ENCODE peak calls at places on chromosomes 13 and 19, in six cellular contexts. One of them, this sample, is unnamed.

GRCh38 chr13:83672611-83673010 is 209.7 kb downstream of the SLITRK1 start:
- DNase-seq in lower lobe of right lung: no peak
- DNase-seq in astrocyte of the spinal cord: no peak
- DNase-seq in cardiac fibroblast: no peak
- DNase-seq in Panc1: no peak
- DNase-seq in pancreas: no peak
- DNase-seq in this sample: no peak

GRCh38 chr13:50410921-50411712 is 395.9 kb downstream of the KCNRG start:
- DNase-seq in lower lobe of right lung: no peak
- DNase-seq in astrocyte of the spinal cord: peak
- DNase-seq in cardiac fibroblast: peak
- DNase-seq in Panc1: peak
- DNase-seq in pancreas: no peak
- DNase-seq in this sample: no peak

GRCh38 chr19:11551603-11552235 is 7.3 kb downstream of the ELOF1 start:
- DNase-seq in lower lobe of right lung: no peak
- DNase-seq in astrocyte of the spinal cord: no peak
- DNase-seq in cardiac fibroblast: no peak
- DNase-seq in Panc1: no peak
- DNase-seq in pancreas: no peak
- DNase-seq in this sample: no peak

GRCh38 chr13:91135949-91136348 is 211.5 kb upstream of the MIR17HG start:
- DNase-seq in lower lobe of right lung: no peak
- DNase-seq in astrocyte of the spinal cord: no peak
- DNase-seq in cardiac fibroblast: no peak
- DNase-seq in Panc1: no peak
- DNase-seq in pancreas: no peak
- DNase-seq in this sample: no peak

GRCh38 chr13:93244141-93244917 is 17.7 kb downstream of the GPC6 start:
- DNase-seq in lower lobe of right lung: no peak
- DNase-seq in astrocyte of the spinal cord: peak
- DNase-seq in cardiac fibroblast: peak
- DNase-seq in Panc1: no peak
- DNase-seq in pancreas: no peak
- DNase-seq in this sample: no peak

GRCh38 chr13:33323766-33324525 is 38.4 kb upstream of the STARD13 start:
- DNase-seq in lower lobe of right lung: no peak
- DNase-seq in astrocyte of the spinal cord: no peak
- DNase-seq in cardiac fibroblast: peak
- DNase-seq in Panc1: no peak
- DNase-seq in pancreas: no peak
- DNase-seq in this sample: no peak

GRCh38 chr19:51372649-51373504 is at the start of gene NKG7:
- DNase-seq in lower lobe of right lung: no peak
- DNase-seq in astrocyte of the spinal cord: no peak
- DNase-seq in cardiac fibroblast: no peak
- DNase-seq in Panc1: no peak
- DNase-seq in pancreas: no peak
- DNase-seq in this sample: peak

GRCh38 chr13:38582133-38582532 is 104.7 kb upstream of the FREM2 start:
- DNase-seq in lower lobe of right lung: no peak
- DNase-seq in astrocyte of the spinal cord: peak
- DNase-seq in cardiac fibroblast: peak
- DNase-seq in Panc1: peak
- DNase-seq in pancreas: no peak
- DNase-seq in this sample: peak

GRCh38 chr13:33793726-33794125 is 24.2 kb upstream of the RFC3 start:
- DNase-seq in lower lobe of right lung: no peak
- DNase-seq in astrocyte of the spinal cord: no peak
- DNase-seq in cardiac fibroblast: no peak
- DNase-seq in Panc1: no peak
- DNase-seq in pancreas: no peak
- DNase-seq in this sample: no peak

GRCh38 chr13:73835138-73835721 is 299.0 kb downstream of the KLF12 start:
- DNase-seq in lower lobe of right lung: no peak
- DNase-seq in astrocyte of the spinal cord: peak
- DNase-seq in cardiac fibroblast: peak
- DNase-seq in Panc1: no peak
- DNase-seq in pancreas: no peak
- DNase-seq in this sample: no peak

GRCh38 chr19:16605552-16605951 is 22.5 kb downstream of the MED26 start:
- DNase-seq in lower lobe of right lung: no peak
- DNase-seq in astrocyte of the spinal cord: no peak
- DNase-seq in cardiac fibroblast: no peak
- DNase-seq in Panc1: no peak
- DNase-seq in pancreas: no peak
- DNase-seq in this sample: no peak

GRCh38 chr19:38964738-38965137 is 10.8 kb downstream of the FBXO17 start:
- DNase-seq in lower lobe of right lung: no peak
- DNase-seq in astrocyte of the spinal cord: no peak
- DNase-seq in cardiac fibroblast: no peak
- DNase-seq in Panc1: no peak
- DNase-seq in pancreas: no peak
- DNase-seq in this sample: no peak

GRCh38 chr19:6227941-6228325 is 51.8 kb downstream of the MLLT1 start:
- DNase-seq in lower lobe of right lung: peak
- DNase-seq in astrocyte of the spinal cord: no peak
- DNase-seq in cardiac fibroblast: no peak
- DNase-seq in Panc1: no peak
- DNase-seq in pancreas: no peak
- DNase-seq in this sample: no peak

GRCh38 chr19:3048190-3048533 is 14.1 kb downstream of the TLE5 start:
- DNase-seq in lower lobe of right lung: no peak
- DNase-seq in astrocyte of the spinal cord: no peak
- DNase-seq in cardiac fibroblast: no peak
- DNase-seq in Panc1: no peak
- DNase-seq in pancreas: no peak
- DNase-seq in this sample: no peak

GRCh38 chr13:30762643-30763042 is 27.3 kb downstream of the ALOX5AP start:
- DNase-seq in lower lobe of right lung: no peak
- DNase-seq in astrocyte of the spinal cord: no peak
- DNase-seq in cardiac fibroblast: no peak
- DNase-seq in Panc1: no peak
- DNase-seq in pancreas: no peak
- DNase-seq in this sample: no peak

GRCh38 chr13:102825921-102826706 is 19.7 kb upstream of the ERCC5 start:
- DNase-seq in lower lobe of right lung: no peak
- DNase-seq in astrocyte of the spinal cord: peak
- DNase-seq in cardiac fibroblast: peak
- DNase-seq in Panc1: no peak
- DNase-seq in pancreas: no peak
- DNase-seq in this sample: no peak

GRCh38 chr13:114038900-114039299 is 65.0 kb upstream of the C13orf46 start:
- DNase-seq in lower lobe of right lung: no peak
- DNase-seq in astrocyte of the spinal cord: no peak
- DNase-seq in cardiac fibroblast: no peak
- DNase-seq in Panc1: no peak
- DNase-seq in pancreas: no peak
- DNase-seq in this sample: no peak

GRCh38 chr13:89899302-89900103 is 1448.0 kb upstream of the MIR17HG start:
- DNase-seq in lower lobe of right lung: no peak
- DNase-seq in astrocyte of the spinal cord: no peak
- DNase-seq in cardiac fibroblast: no peak
- DNase-seq in Panc1: no peak
- DNase-seq in pancreas: no peak
- DNase-seq in this sample: no peak

GRCh38 chr13:84917252-84917878 is 881.9 kb downstream of the SLITRK6 start:
- DNase-seq in lower lobe of right lung: no peak
- DNase-seq in astrocyte of the spinal cord: peak
- DNase-seq in cardiac fibroblast: peak
- DNase-seq in Panc1: no peak
- DNase-seq in pancreas: no peak
- DNase-seq in this sample: no peak

GRCh38 chr13:103525530-103525929 is 459.3 kb upstream of the SLC10A2 start:
- DNase-seq in lower lobe of right lung: no peak
- DNase-seq in astrocyte of the spinal cord: no peak
- DNase-seq in cardiac fibroblast: no peak
- DNase-seq in Panc1: no peak
- DNase-seq in pancreas: no peak
- DNase-seq in this sample: no peak

GRCh38 chr13:84543976-84544375 is 661.7 kb upstream of the SLITRK1 start:
- DNase-seq in lower lobe of right lung: no peak
- DNase-seq in astrocyte of the spinal cord: no peak
- DNase-seq in cardiac fibroblast: no peak
- DNase-seq in Panc1: no peak
- DNase-seq in pancreas: no peak
- DNase-seq in this sample: no peak

GRCh38 chr13:98022210-98022609 is 68.7 kb downstream of the IPO5 start:
- DNase-seq in lower lobe of right lung: no peak
- DNase-seq in astrocyte of the spinal cord: peak
- DNase-seq in cardiac fibroblast: peak
- DNase-seq in Panc1: no peak
- DNase-seq in pancreas: no peak
- DNase-seq in this sample: no peak

GRCh38 chr19:44662686-44663085 is 8.6 kb upstream of the CEACAM19 start:
- DNase-seq in lower lobe of right lung: no peak
- DNase-seq in astrocyte of the spinal cord: peak
- DNase-seq in cardiac fibroblast: peak
- DNase-seq in Panc1: no peak
- DNase-seq in pancreas: no peak
- DNase-seq in this sample: no peak

DNA sequence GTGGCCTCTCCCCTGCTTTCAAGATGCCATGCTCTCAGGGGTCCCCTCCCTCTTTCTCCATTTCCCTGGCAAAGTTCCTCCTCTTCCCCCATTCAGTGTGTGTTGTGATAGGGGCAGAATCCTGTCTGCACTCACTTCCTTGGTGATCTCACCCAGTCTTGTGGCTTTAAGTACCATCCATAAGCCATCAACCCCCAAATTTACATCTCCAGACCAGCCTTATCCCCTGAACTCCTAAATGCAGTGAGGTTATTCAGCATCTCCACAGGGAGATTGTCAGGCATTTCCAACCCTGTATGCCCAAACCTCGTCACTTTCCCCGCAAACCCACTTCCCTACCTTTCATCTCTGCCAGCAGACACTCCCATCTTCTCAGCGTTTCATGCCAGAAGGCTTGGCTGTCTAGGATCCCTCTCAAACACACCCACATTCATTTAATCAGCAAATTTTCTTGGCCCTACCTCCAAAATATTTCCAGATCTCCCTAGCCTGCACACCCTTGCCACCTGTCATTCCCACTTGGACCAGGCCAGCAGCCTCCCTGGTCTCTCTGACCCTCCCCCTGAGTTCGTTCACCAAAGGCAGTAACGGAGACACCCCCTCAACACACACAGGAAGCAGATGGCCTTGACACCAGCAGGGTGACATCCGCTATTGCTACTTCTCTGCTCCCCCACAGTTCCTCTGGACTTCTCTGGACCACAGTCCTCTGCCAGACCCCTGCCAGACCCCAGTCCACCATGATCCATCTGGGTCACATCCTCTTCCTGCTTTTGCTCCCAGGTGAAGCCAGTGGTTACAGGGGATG is at the start of gene HCST:
- DNase-seq in lower lobe of right lung: peak
- DNase-seq in astrocyte of the spinal cord: peak
- DNase-seq in cardiac fibroblast: no peak
- DNase-seq in Panc1: no peak
- DNase-seq in pancreas: no peak
- DNase-seq in this sample: peak
- H3K4me3 ChIP-seq in lower lobe of right lung: peak
- H3K4me3 ChIP-seq in astrocyte of the spinal cord: peak
- H3K4me3 ChIP-seq in cardiac fibroblast: peak
- H3K4me3 ChIP-seq in Panc1: peak
- H3K4me3 ChIP-seq in pancreas: peak
- H3K4me3 ChIP-seq in this sample: peak

GRCh38 chr19:4690362-4690761 is 20.2 kb upstream of the MYDGF start:
- DNase-seq in lower lobe of right lung: no peak
- DNase-seq in astrocyte of the spinal cord: no peak
- DNase-seq in cardiac fibroblast: no peak
- DNase-seq in Panc1: no peak
- DNase-seq in pancreas: no peak
- DNase-seq in this sample: no peak
- TF ChIP-seq CTCF in lower lobe of right lung: no peak
- TF ChIP-seq CTCF in astrocyte of the spinal cord: peak
- TF ChIP-seq CTCF in cardiac fibroblast: no peak
- TF ChIP-seq CTCF in Panc1: no peak
- TF ChIP-seq CTCF in pancreas: no peak
- TF ChIP-seq CTCF in this sample: no peak

GRCh38 chr19:1751367-1752008 is 1.8 kb upstream of the ONECUT3 start:
- DNase-seq in lower lobe of right lung: no peak
- DNase-seq in astrocyte of the spinal cord: no peak
- DNase-seq in cardiac fibroblast: no peak
- DNase-seq in Panc1: no peak
- DNase-seq in pancreas: no peak
- DNase-seq in this sample: no peak

GRCh38 chr19:1748703-1749341 is 4.5 kb upstream of the ONECUT3 start:
- DNase-seq in lower lobe of right lung: no peak
- DNase-seq in astrocyte of the spinal cord: no peak
- DNase-seq in cardiac fibroblast: no peak
- DNase-seq in Panc1: no peak
- DNase-seq in pancreas: no peak
- DNase-seq in this sample: no peak

GRCh38 chr19:1748115-1748702 is 5.1 kb upstream of the ONECUT3 start:
- DNase-seq in lower lobe of right lung: no peak
- DNase-seq in astrocyte of the spinal cord: no peak
- DNase-seq in cardiac fibroblast: no peak
- DNase-seq in Panc1: no peak
- DNase-seq in pancreas: no peak
- DNase-seq in this sample: no peak

GRCh38 chr19:1750343-1751021 is 2.8 kb upstream of the ONECUT3 start:
- DNase-seq in lower lobe of right lung: no peak
- DNase-seq in astrocyte of the spinal cord: no peak
- DNase-seq in cardiac fibroblast: no peak
- DNase-seq in Panc1: no peak
- DNase-seq in pancreas: no peak
- DNase-seq in this sample: no peak

GRCh38 chr19:1749373-1750342 is 3.6 kb upstream of the ONECUT3 start:
- DNase-seq in lower lobe of right lung: no peak
- DNase-seq in astrocyte of the spinal cord: no peak
- DNase-seq in cardiac fibroblast: no peak
- DNase-seq in Panc1: no peak
- DNase-seq in pancreas: no peak
- DNase-seq in this sample: no peak
- H3K4me3 ChIP-seq in lower lobe of right lung: peak
- H3K4me3 ChIP-seq in astrocyte of the spinal cord: no peak
- H3K4me3 ChIP-seq in cardiac fibroblast: no peak
- H3K4me3 ChIP-seq in Panc1: peak
- H3K4me3 ChIP-seq in pancreas: peak
- H3K4me3 ChIP-seq in this sample: no peak

DNA sequence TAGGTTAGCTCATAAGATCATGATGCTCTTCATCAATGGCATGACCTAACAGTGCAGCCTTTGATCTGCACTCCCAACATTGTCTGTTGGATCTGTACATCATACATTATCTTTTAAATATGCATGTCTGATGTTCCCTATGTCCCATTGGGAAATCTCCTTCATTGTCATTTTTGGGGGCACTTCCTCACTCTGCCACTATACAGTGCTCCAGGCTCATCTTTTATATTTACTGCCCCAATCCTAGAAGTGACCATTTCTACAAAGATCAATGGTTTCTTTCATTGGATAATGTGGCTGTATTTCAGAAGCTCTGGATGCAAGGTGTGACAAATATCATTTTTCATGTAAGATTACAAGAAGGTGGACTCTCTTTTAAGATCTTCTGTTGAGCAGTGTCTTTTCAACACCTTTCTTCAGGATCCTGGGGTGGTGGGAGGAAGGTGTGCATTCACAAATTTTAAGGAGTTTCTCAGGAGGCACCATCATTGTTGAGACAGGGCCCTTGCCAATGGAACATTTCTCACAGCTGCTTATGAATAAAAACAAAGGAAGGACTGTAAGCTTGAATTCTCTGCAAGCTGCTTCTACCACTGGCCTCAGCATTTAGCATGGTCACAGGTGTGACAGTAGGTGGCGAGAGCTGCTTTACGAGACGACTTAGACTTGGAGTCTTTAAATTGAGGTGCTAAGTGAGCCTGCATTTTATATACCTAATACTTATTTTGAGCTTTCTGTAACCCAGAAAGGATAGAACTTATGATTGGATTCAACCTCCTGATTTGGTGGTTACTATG is 403.0 kb downstream of the LMO7 start:
- DNase-seq in lower lobe of right lung: no peak
- DNase-seq in astrocyte of the spinal cord: no peak
- DNase-seq in cardiac fibroblast: no peak
- DNase-seq in Panc1: no peak
- DNase-seq in pancreas: no peak
- DNase-seq in this sample: no peak
- TF ChIP-seq CTCF in lower lobe of right lung: no peak
- TF ChIP-seq CTCF in astrocyte of the spinal cord: peak
- TF ChIP-seq CTCF in cardiac fibroblast: no peak
- TF ChIP-seq CTCF in Panc1: no peak
- TF ChIP-seq CTCF in pancreas: no peak
- TF ChIP-seq CTCF in this sample: no peak

This sample was measured in GM12864.